ENCODE peak calls at places on chromosomes 12 and 14, in nine cellular contexts. N is tibial nerve; R is left ventricle myocardium inferior; L is omental fat pad; K is left kidney; X is activated CD4-positive, CD25-positive, alpha-beta regulatory T cell; A is D341Med; Y is H54; B is NCI-H2081. G is an unnamed sample.

GRCh38 chr12:2344476-2344875 is 291.7 kb downstream of the CACNA1C start:
- DNase-seq in N (no peak), R (no peak), L (no peak), K (no peak), X (no peak), A (no peak), Y (no peak), B (no peak), G (no peak)

GRCh38 chr12:101959607-101960006 is 82.2 kb downstream of the DRAM1 start:
- DNase-seq in N (no peak), R (no peak), L (no peak), K (no peak), X (no peak), A (no peak), Y (no peak), B (no peak), G (no peak)

GRCh38 chr14:77007975-77008421 is 20.5 kb downstream of the IRF2BPL start:
- DNase-seq in N (no peak), R (peak), L (no peak), K (peak), X (no peak), A (peak), Y (no peak), B (no peak), G (no peak)

GRCh38 chr12:60930146-60930545 is 1330.1 kb upstream of the USP15 start:
- DNase-seq in N (no peak), R (no peak), L (no peak), K (no peak), X (no peak), A (no peak), Y (no peak), B (no peak), G (no peak)

GRCh38 chr14:22095845-22096510 is 422.4 kb upstream of the OR4E1 start:
- DNase-seq in N (no peak), R (no peak), L (no peak), K (peak), X (no peak), A (no peak), Y (no peak), B (no peak), G (no peak)

GRCh38 chr12:15772405-15773018 is 16.7 kb downstream of the EPS8 start:
- DNase-seq in N (no peak), R (no peak), L (no peak), K (peak), X (no peak), A (peak), Y (no peak), B (no peak), G (no peak)

GRCh38 chr14:23406244-23406643 is 1.8 kb downstream of the MYH6 start:
- DNase-seq in N (no peak), R (peak), L (no peak), K (peak), X (no peak), A (no peak), Y (no peak), B (no peak), G (no peak)

GRCh38 chr12:93022603-93023340 is 93.7 kb upstream of the EEA1 start:
- DNase-seq in N (no peak), R (no peak), L (no peak), K (no peak), X (no peak), A (peak), Y (no peak), B (no peak), G (no peak)

GRCh38 chr12:29333178-29333577 is 47.8 kb downstream of the ERGIC2 start:
- DNase-seq in N (no peak), R (no peak), L (no peak), K (no peak), X (no peak), A (no peak), Y (no peak), B (no peak), G (no peak)

GRCh38 chr12:4900327-4900726 is 9.4 kb upstream of the KCNA1 start:
- DNase-seq in N (no peak), R (no peak), L (no peak), K (no peak), X (no peak), A (no peak), Y (peak), B (no peak), G (no peak)

GRCh38 chr12:98373982-98374381 is 141.4 kb upstream of the TMPO start:
- DNase-seq in N (no peak), R (no peak), L (no peak), K (no peak), X (no peak), A (no peak), Y (no peak), B (no peak), G (no peak)

GRCh38 chr12:7188557-7189397 is 709 bp upstream of the PEX5 start:
- DNase-seq in N (peak), R (peak), L (peak), K (peak), X (peak), A (peak), Y (peak), B (peak), G (peak)

GRCh38 chr14:103480595-103480994 is 42.0 kb downstream of the CKB start:
- DNase-seq in N (no peak), R (no peak), L (no peak), K (no peak), X (no peak), A (no peak), Y (no peak), B (no peak), G (no peak)

GRCh38 chr14:104100171-104101085 is 14.9 kb downstream of the ASPG start:
- DNase-seq in N (no peak), R (peak), L (no peak), K (no peak), X (no peak), A (no peak), Y (no peak), B (no peak), G (no peak)

GRCh38 chr12:84198294-84198946 is 714.2 kb downstream of the SLC6A15 start:
- DNase-seq in N (no peak), R (no peak), L (no peak), K (no peak), X (no peak), A (no peak), Y (no peak), B (no peak), G (no peak)

GRCh38 chr12:122876724-122877123 is 19.2 kb downstream of the VPS37B start:
- DNase-seq in N (no peak), R (no peak), L (no peak), K (peak), X (no peak), A (no peak), Y (no peak), B (no peak), G (no peak)

G was measured in naive thymus-derived CD4-positive, alpha-beta T cell.